ENCODE peak calls at places on chromosomes 7 and 10, in eight cellular contexts. W, Q, B, O, S, E, I and C are unnamed samples.

GRCh38 chr7:133614251-133614650 is 361.4 kb downstream of the EXOC4 start:
- DNase-seq in Q (no peak), O (no peak), W (no peak), S (no peak), I (no peak), B (no peak), E (no peak), C (no peak)

GRCh38 chr7:82511542-82511941 is 68.0 kb upstream of the CACNA2D1 start:
- DNase-seq in B (no peak), E (no peak), Q (no peak), S (no peak), I (no peak), O (no peak), W (no peak), C (no peak)

GRCh38 chr7:157502701-157503111 is 165.9 kb downstream of the DNAJB6 start:
- DNase-seq in E (no peak), W (no peak), I (peak), O (no peak), Q (peak), B (no peak), S (no peak), C (peak)

GRCh38 chr10:97001183-97001991 is 169.3 kb downstream of the LCOR start:
- DNase-seq in S (no peak), E (no peak), I (no peak), B (no peak), W (no peak), O (no peak), Q (no peak), C (no peak)

GRCh38 chr7:126443951-126444350 is 808.8 kb downstream of the GRM8 start:
- DNase-seq in B (no peak), O (no peak), W (no peak), S (no peak), Q (no peak), E (no peak), I (no peak), C (no peak)

GRCh38 chr10:46546591-46547330 is 9.7 kb downstream of the GPRIN2 start:
- DNase-seq in W (no peak), O (peak), Q (no peak), B (no peak), I (no peak), E (no peak), S (peak), C (no peak)

GRCh38 chr7:38801786-38802185 is 107.2 kb downstream of the VPS41 start:
- DNase-seq in O (no peak), E (no peak), Q (no peak), B (no peak), S (no peak), I (no peak), W (no peak), C (no peak)

GRCh38 chr7:74493295-74493694 is 39.6 kb downstream of the GTF2IRD1 start:
- DNase-seq in I (no peak), B (no peak), Q (no peak), O (no peak), E (no peak), W (no peak), S (no peak), C (no peak)

GRCh38 chr7:23043441-23043840 is 29.5 kb upstream of the HYCC1 start:
- DNase-seq in W (no peak), O (no peak), E (no peak), I (peak), S (no peak), B (no peak), Q (no peak), C (no peak)

GRCh38 chr7:27670177-27670576 is 7.5 kb upstream of the HIBADH start:
- DNase-seq in E (no peak), B (no peak), S (no peak), I (no peak), Q (no peak), O (no peak), W (no peak), C (no peak)

GRCh38 chr10:74432841-74433594 is 282.0 kb downstream of the ADK start:
- DNase-seq in Q (no peak), E (no peak), I (peak), B (no peak), W (no peak), O (no peak), S (no peak), C (no peak)

GRCh38 chr10:24910574-24910973 is 41.8 kb downstream of the PRTFDC1 start:
- DNase-seq in O (no peak), S (no peak), E (no peak), B (no peak), Q (no peak), W (no peak), I (no peak), C (no peak)